ENCODE peak calls at places on chromosome 13, in five cellular contexts. One of them, this sample, is unnamed.

GRCh38 chr13:23851106-23851505 is 38.1 kb downstream of the MIPEP start:
- DNase-seq in GM12878: no peak
- DNase-seq in K562: no peak
- DNase-seq in WTC11: no peak
- DNase-seq in HepG2: no peak
- DNase-seq in this sample: no peak

GRCh38 chr13:39637890-39638289 is 17.6 kb upstream of the COG6 start:
- DNase-seq in GM12878: no peak
- DNase-seq in K562: peak
- DNase-seq in WTC11: no peak
- DNase-seq in HepG2: no peak
- DNase-seq in this sample: no peak

GRCh38 chr13:51967482-51968446 is 43.5 kb downstream of the ATP7B start:
- DNase-seq in GM12878: no peak
- DNase-seq in K562: no peak
- DNase-seq in WTC11: no peak
- DNase-seq in HepG2: no peak
- DNase-seq in this sample: no peak

GRCh38 chr13:21504379-21504778 is 45.3 kb upstream of the ZDHHC20 start:
- DNase-seq in GM12878: no peak
- DNase-seq in K562: no peak
- DNase-seq in WTC11: no peak
- DNase-seq in HepG2: no peak
- DNase-seq in this sample: no peak

GRCh38 chr13:95492044-95492801 is 60.3 kb upstream of the CLDN10 start:
- DNase-seq in GM12878: no peak
- DNase-seq in K562: no peak
- DNase-seq in WTC11: peak
- DNase-seq in HepG2: no peak
- DNase-seq in this sample: no peak

GRCh38 chr13:105497597-105497996 is 1037.9 kb downstream of the EFNB2 start:
- DNase-seq in GM12878: no peak
- DNase-seq in K562: no peak
- DNase-seq in WTC11: no peak
- DNase-seq in HepG2: no peak
- DNase-seq in this sample: no peak

GRCh38 chr13:31930901-31931522 is 100.6 kb upstream of the FRY start:
- DNase-seq in GM12878: peak
- DNase-seq in K562: peak
- DNase-seq in WTC11: no peak
- DNase-seq in HepG2: no peak
- DNase-seq in this sample: no peak

GRCh38 chr13:84479656-84480055 is 597.4 kb upstream of the SLITRK1 start:
- DNase-seq in GM12878: no peak
- DNase-seq in K562: no peak
- DNase-seq in WTC11: no peak
- DNase-seq in HepG2: no peak
- DNase-seq in this sample: no peak

GRCh38 chr13:41652735-41653361 is 195.5 kb downstream of the RGCC start:
- DNase-seq in GM12878: no peak
- DNase-seq in K562: peak
- DNase-seq in WTC11: no peak
- DNase-seq in HepG2: peak
- DNase-seq in this sample: peak

GRCh38 chr13:48838193-48839000 is 137.3 kb upstream of the FNDC3A start:
- DNase-seq in GM12878: no peak
- DNase-seq in K562: no peak
- DNase-seq in WTC11: no peak
- DNase-seq in HepG2: no peak
- DNase-seq in this sample: peak

GRCh38 chr13:88979465-88980180 is 1308.5 kb downstream of the SLITRK5 start:
- DNase-seq in GM12878: no peak
- DNase-seq in K562: no peak
- DNase-seq in WTC11: no peak
- DNase-seq in HepG2: no peak
- DNase-seq in this sample: no peak

GRCh38 chr13:95146486-95146885 is 154.8 kb downstream of the ABCC4 start:
- DNase-seq in GM12878: no peak
- DNase-seq in K562: no peak
- DNase-seq in WTC11: no peak
- DNase-seq in HepG2: no peak
- DNase-seq in this sample: no peak

GRCh38 chr13:21670006-21670882 is 629 bp upstream of the FGF9 start:
- DNase-seq in GM12878: no peak
- DNase-seq in K562: peak
- DNase-seq in WTC11: peak
- DNase-seq in HepG2: no peak
- DNase-seq in this sample: peak

GRCh38 chr13:20519887-20520286 is 5.8 kb downstream of the CRYL1 start:
- DNase-seq in GM12878: no peak
- DNase-seq in K562: no peak
- DNase-seq in WTC11: no peak
- DNase-seq in HepG2: no peak
- DNase-seq in this sample: no peak

GRCh38 chr13:34044041-34044440 is 226.1 kb downstream of the RFC3 start:
- DNase-seq in GM12878: no peak
- DNase-seq in K562: no peak
- DNase-seq in WTC11: no peak
- DNase-seq in HepG2: no peak
- DNase-seq in this sample: no peak

GRCh38 chr13:22278336-22278929 is 607.6 kb downstream of the FGF9 start:
- DNase-seq in GM12878: peak
- DNase-seq in K562: peak
- DNase-seq in WTC11: peak
- DNase-seq in HepG2: peak
- DNase-seq in this sample: peak

GRCh38 chr13:110716235-110716505 is 2.7 kb downstream of the ING1 start:
- DNase-seq in GM12878: no peak
- DNase-seq in K562: peak
- DNase-seq in WTC11: no peak
- DNase-seq in HepG2: peak
- DNase-seq in this sample: no peak

DNA sequence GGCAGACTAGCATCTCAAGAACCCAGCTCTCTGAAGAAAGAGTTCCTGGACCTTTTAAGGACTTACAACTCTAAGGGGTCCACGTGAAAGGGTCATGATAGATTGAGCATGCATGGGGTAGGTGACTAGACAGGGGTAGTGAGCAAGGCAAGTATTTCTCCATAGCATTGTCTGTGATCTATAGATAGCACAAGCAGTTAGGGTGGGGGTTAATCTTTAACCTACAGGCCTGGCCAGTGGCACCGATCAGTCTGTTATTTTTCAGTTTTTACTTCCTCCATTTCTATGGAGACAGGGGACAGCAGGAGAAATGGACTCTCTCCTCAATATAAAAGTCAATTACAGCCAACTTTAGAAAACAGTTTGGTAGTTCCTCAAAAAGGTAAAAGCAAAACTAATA is 983.6 kb downstream of the SLITRK1 start:
- DNase-seq in GM12878: no peak
- DNase-seq in K562: no peak
- DNase-seq in WTC11: no peak
- DNase-seq in HepG2: peak
- DNase-seq in this sample: no peak
- TF ChIP-seq ESRRA in GM12878: no peak
- TF ChIP-seq ESRRA in K562: no peak
- TF ChIP-seq ESRRA in WTC11: no peak
- TF ChIP-seq ESRRA in HepG2: no peak
- TF ChIP-seq ESRRA in this sample: no peak

GRCh38 chr13:113566227-113566561 is 18.4 kb upstream of the TFDP1 start:
- DNase-seq in GM12878: no peak
- DNase-seq in K562: no peak
- DNase-seq in WTC11: no peak
- DNase-seq in HepG2: no peak
- DNase-seq in this sample: no peak
- TF ChIP-seq ESRRA in GM12878: no peak
- TF ChIP-seq ESRRA in K562: no peak
- TF ChIP-seq ESRRA in WTC11: no peak
- TF ChIP-seq ESRRA in HepG2: no peak
- TF ChIP-seq ESRRA in this sample: no peak

GRCh38 chr13:75151081-75151643 is 330.8 kb downstream of the TBC1D4 start:
- DNase-seq in GM12878: no peak
- DNase-seq in K562: no peak
- DNase-seq in WTC11: no peak
- DNase-seq in HepG2: no peak
- DNase-seq in this sample: no peak
- TF ChIP-seq ESRRA in GM12878: no peak
- TF ChIP-seq ESRRA in K562: no peak
- TF ChIP-seq ESRRA in WTC11: no peak
- TF ChIP-seq ESRRA in HepG2: no peak
- TF ChIP-seq ESRRA in this sample: no peak

GRCh38 chr13:57045816-57046691 is 94.7 kb upstream of the PRR20A start:
- DNase-seq in GM12878: no peak
- DNase-seq in K562: no peak
- DNase-seq in WTC11: no peak
- DNase-seq in HepG2: no peak
- DNase-seq in this sample: no peak
- TF ChIP-seq ESRRA in GM12878: no peak
- TF ChIP-seq ESRRA in K562: no peak
- TF ChIP-seq ESRRA in WTC11: no peak
- TF ChIP-seq ESRRA in HepG2: no peak
- TF ChIP-seq ESRRA in this sample: no peak

DNA sequence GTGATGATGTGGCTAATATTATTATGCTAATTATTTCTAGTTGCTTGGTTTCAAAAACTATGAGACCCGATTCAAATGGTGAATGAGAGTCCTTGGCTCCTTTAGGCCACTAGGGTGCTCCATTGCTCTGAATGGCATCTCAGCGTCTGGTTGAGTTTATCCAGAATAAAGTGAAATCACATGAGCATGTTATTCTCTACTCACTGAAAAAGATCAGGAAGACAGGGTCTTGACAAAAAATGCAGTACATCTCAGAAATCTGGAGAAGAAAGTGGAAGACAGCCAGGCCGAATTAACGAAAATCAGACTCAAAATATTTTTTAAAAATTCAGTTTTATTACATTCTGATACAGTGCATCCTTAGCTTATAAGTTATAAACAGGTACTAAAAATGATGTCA is 516.2 kb downstream of the MYO16 start:
- DNase-seq in GM12878: no peak
- DNase-seq in K562: peak
- DNase-seq in WTC11: no peak
- DNase-seq in HepG2: peak
- DNase-seq in this sample: peak
- TF ChIP-seq ESRRA in GM12878: no peak
- TF ChIP-seq ESRRA in K562: no peak
- TF ChIP-seq ESRRA in WTC11: no peak
- TF ChIP-seq ESRRA in HepG2: no peak
- TF ChIP-seq ESRRA in this sample: no peak

GRCh38 chr13:44003481-44003880 is 123.8 kb downstream of the LACC1 start:
- DNase-seq in GM12878: no peak
- DNase-seq in K562: no peak
- DNase-seq in WTC11: no peak
- DNase-seq in HepG2: no peak
- DNase-seq in this sample: no peak

GRCh38 chr13:44007451-44007850 is 127.7 kb downstream of the LACC1 start:
- DNase-seq in GM12878: no peak
- DNase-seq in K562: no peak
- DNase-seq in WTC11: no peak
- DNase-seq in HepG2: no peak
- DNase-seq in this sample: no peak

GRCh38 chr13:44004881-44005280 is 125.2 kb downstream of the LACC1 start:
- DNase-seq in GM12878: no peak
- DNase-seq in K562: no peak
- DNase-seq in WTC11: no peak
- DNase-seq in HepG2: no peak
- DNase-seq in this sample: no peak
- TF ChIP-seq ESRRA in GM12878: no peak
- TF ChIP-seq ESRRA in K562: no peak
- TF ChIP-seq ESRRA in WTC11: no peak
- TF ChIP-seq ESRRA in HepG2: no peak
- TF ChIP-seq ESRRA in this sample: no peak

GRCh38 chr13:64925284-64925683 is 2304.9 kb downstream of the PCDH9 start:
- DNase-seq in GM12878: no peak
- DNase-seq in K562: no peak
- DNase-seq in WTC11: peak
- DNase-seq in HepG2: no peak
- DNase-seq in this sample: no peak
- TF ChIP-seq ESRRA in GM12878: no peak
- TF ChIP-seq ESRRA in K562: no peak
- TF ChIP-seq ESRRA in WTC11: no peak
- TF ChIP-seq ESRRA in HepG2: no peak
- TF ChIP-seq ESRRA in this sample: no peak

GRCh38 chr13:99495478-99496321 is 5.6 kb upstream of the TM9SF2 start:
- DNase-seq in GM12878: no peak
- DNase-seq in K562: no peak
- DNase-seq in WTC11: no peak
- DNase-seq in HepG2: peak
- DNase-seq in this sample: no peak
- TF ChIP-seq ESRRA in GM12878: no peak
- TF ChIP-seq ESRRA in K562: no peak
- TF ChIP-seq ESRRA in WTC11: no peak
- TF ChIP-seq ESRRA in HepG2: no peak
- TF ChIP-seq ESRRA in this sample: no peak

GRCh38 chr13:25874907-25875306 is 176.9 kb downstream of the SHISA2 start:
- DNase-seq in GM12878: no peak
- DNase-seq in K562: no peak
- DNase-seq in WTC11: no peak
- DNase-seq in HepG2: no peak
- DNase-seq in this sample: no peak
- TF ChIP-seq ESRRA in GM12878: no peak
- TF ChIP-seq ESRRA in K562: no peak
- TF ChIP-seq ESRRA in WTC11: no peak
- TF ChIP-seq ESRRA in HepG2: no peak
- TF ChIP-seq ESRRA in this sample: no peak

This sample was measured in A549.